ENCODE peak calls at places on chromosomes 5 and 9, in six cellular contexts. One of them, this sample, is unnamed.

GRCh38 chr9:81559741-81560140 is 129.6 kb downstream of the TLE1 start:
- DNase-seq in NCI-H1694 treated with DMSO at 0.1 percent for 48 hours: no peak
- DNase-seq in naive thymus-derived CD4-positive, alpha-beta T cell: no peak
- DNase-seq in pancreas: no peak
- DNase-seq in HT1080: peak
- DNase-seq in AML-193: no peak
- DNase-seq in this sample: no peak

GRCh38 chr9:96338299-96338698 is 36.3 kb upstream of the HSD17B3 start:
- DNase-seq in HT1080: no peak
- DNase-seq in AML-193: no peak
- DNase-seq in naive thymus-derived CD4-positive, alpha-beta T cell: no peak
- DNase-seq in pancreas: no peak
- DNase-seq in NCI-H1694 treated with DMSO at 0.1 percent for 48 hours: no peak
- DNase-seq in this sample: no peak

GRCh38 chr5:127072861-127073846 is at the start of gene C5orf63:
- DNase-seq in naive thymus-derived CD4-positive, alpha-beta T cell: peak
- DNase-seq in HT1080: no peak
- DNase-seq in AML-193: peak
- DNase-seq in NCI-H1694 treated with DMSO at 0.1 percent for 48 hours: no peak
- DNase-seq in pancreas: peak
- DNase-seq in this sample: peak

GRCh38 chr5:103013933-103014552 is 105.9 kb downstream of the GIN1 start:
- DNase-seq in naive thymus-derived CD4-positive, alpha-beta T cell: no peak
- DNase-seq in HT1080: no peak
- DNase-seq in pancreas: no peak
- DNase-seq in NCI-H1694 treated with DMSO at 0.1 percent for 48 hours: no peak
- DNase-seq in AML-193: no peak
- DNase-seq in this sample: no peak

GRCh38 chr5:106521701-106522100 is 1149.0 kb downstream of the EFNA5 start:
- DNase-seq in AML-193: no peak
- DNase-seq in NCI-H1694 treated with DMSO at 0.1 percent for 48 hours: no peak
- DNase-seq in HT1080: peak
- DNase-seq in pancreas: no peak
- DNase-seq in naive thymus-derived CD4-positive, alpha-beta T cell: no peak
- DNase-seq in this sample: no peak

GRCh38 chr5:149417714-149418368 is 38.7 kb upstream of the IL17B start:
- DNase-seq in HT1080: no peak
- DNase-seq in AML-193: no peak
- DNase-seq in pancreas: no peak
- DNase-seq in naive thymus-derived CD4-positive, alpha-beta T cell: no peak
- DNase-seq in NCI-H1694 treated with DMSO at 0.1 percent for 48 hours: no peak
- DNase-seq in this sample: no peak

GRCh38 chr5:175163586-175164275 is 280.3 kb downstream of the DRD1 start:
- DNase-seq in NCI-H1694 treated with DMSO at 0.1 percent for 48 hours: no peak
- DNase-seq in pancreas: no peak
- DNase-seq in naive thymus-derived CD4-positive, alpha-beta T cell: no peak
- DNase-seq in HT1080: no peak
- DNase-seq in AML-193: no peak
- DNase-seq in this sample: no peak

GRCh38 chr5:170226661-170227060 is 6.1 kb upstream of the C5orf58 start:
- DNase-seq in HT1080: no peak
- DNase-seq in naive thymus-derived CD4-positive, alpha-beta T cell: no peak
- DNase-seq in AML-193: no peak
- DNase-seq in pancreas: no peak
- DNase-seq in NCI-H1694 treated with DMSO at 0.1 percent for 48 hours: no peak
- DNase-seq in this sample: no peak

GRCh38 chr5:151244210-151244609 is 8.8 kb upstream of the GM2A start:
- DNase-seq in AML-193: no peak
- DNase-seq in HT1080: no peak
- DNase-seq in NCI-H1694 treated with DMSO at 0.1 percent for 48 hours: no peak
- DNase-seq in naive thymus-derived CD4-positive, alpha-beta T cell: no peak
- DNase-seq in pancreas: no peak
- DNase-seq in this sample: no peak

GRCh38 chr5:116303810-116304209 is 219.0 kb downstream of the COMMD10 start:
- DNase-seq in naive thymus-derived CD4-positive, alpha-beta T cell: no peak
- DNase-seq in pancreas: no peak
- DNase-seq in AML-193: no peak
- DNase-seq in HT1080: no peak
- DNase-seq in NCI-H1694 treated with DMSO at 0.1 percent for 48 hours: no peak
- DNase-seq in this sample: no peak

GRCh38 chr9:122857810-122858209 is 29.4 kb upstream of the PDCL start:
- DNase-seq in NCI-H1694 treated with DMSO at 0.1 percent for 48 hours: no peak
- DNase-seq in pancreas: no peak
- DNase-seq in HT1080: no peak
- DNase-seq in naive thymus-derived CD4-positive, alpha-beta T cell: no peak
- DNase-seq in AML-193: no peak
- DNase-seq in this sample: no peak

GRCh38 chr9:99803694-99804093 is 18.0 kb upstream of the NR4A3 start:
- DNase-seq in naive thymus-derived CD4-positive, alpha-beta T cell: no peak
- DNase-seq in HT1080: no peak
- DNase-seq in NCI-H1694 treated with DMSO at 0.1 percent for 48 hours: no peak
- DNase-seq in AML-193: no peak
- DNase-seq in pancreas: no peak
- DNase-seq in this sample: no peak

GRCh38 chr5:79486116-79486515 is 27.8 kb downstream of the HOMER1 start:
- DNase-seq in naive thymus-derived CD4-positive, alpha-beta T cell: no peak
- DNase-seq in NCI-H1694 treated with DMSO at 0.1 percent for 48 hours: no peak
- DNase-seq in HT1080: no peak
- DNase-seq in AML-193: no peak
- DNase-seq in pancreas: no peak
- DNase-seq in this sample: no peak

GRCh38 chr5:108687599-108688220 is 60.0 kb upstream of the FER start:
- DNase-seq in NCI-H1694 treated with DMSO at 0.1 percent for 48 hours: no peak
- DNase-seq in naive thymus-derived CD4-positive, alpha-beta T cell: no peak
- DNase-seq in pancreas: no peak
- DNase-seq in HT1080: no peak
- DNase-seq in AML-193: no peak
- DNase-seq in this sample: no peak

GRCh38 chr9:15531380-15531779 is 20.6 kb upstream of the PSIP1 start:
- DNase-seq in HT1080: no peak
- DNase-seq in naive thymus-derived CD4-positive, alpha-beta T cell: no peak
- DNase-seq in AML-193: no peak
- DNase-seq in pancreas: no peak
- DNase-seq in NCI-H1694 treated with DMSO at 0.1 percent for 48 hours: no peak
- DNase-seq in this sample: no peak

GRCh38 chr5:141883184-141883947 is 5.2 kb upstream of the PCDH1 start:
- DNase-seq in NCI-H1694 treated with DMSO at 0.1 percent for 48 hours: no peak
- DNase-seq in AML-193: no peak
- DNase-seq in naive thymus-derived CD4-positive, alpha-beta T cell: no peak
- DNase-seq in HT1080: no peak
- DNase-seq in pancreas: peak
- DNase-seq in this sample: no peak

GRCh38 chr9:78035369-78035993 is 3.9 kb upstream of the GNAQ start:
- DNase-seq in HT1080: peak
- DNase-seq in NCI-H1694 treated with DMSO at 0.1 percent for 48 hours: peak
- DNase-seq in AML-193: peak
- DNase-seq in naive thymus-derived CD4-positive, alpha-beta T cell: no peak
- DNase-seq in pancreas: no peak
- DNase-seq in this sample: no peak

GRCh38 chr5:17172801-17173200 is 44.6 kb upstream of the BASP1 start:
- DNase-seq in NCI-H1694 treated with DMSO at 0.1 percent for 48 hours: peak
- DNase-seq in naive thymus-derived CD4-positive, alpha-beta T cell: no peak
- DNase-seq in HT1080: no peak
- DNase-seq in pancreas: no peak
- DNase-seq in AML-193: no peak
- DNase-seq in this sample: no peak

GRCh38 chr5:73668422-73669116 is 42.6 kb downstream of the ARHGEF28 start:
- DNase-seq in naive thymus-derived CD4-positive, alpha-beta T cell: no peak
- DNase-seq in HT1080: no peak
- DNase-seq in pancreas: no peak
- DNase-seq in NCI-H1694 treated with DMSO at 0.1 percent for 48 hours: no peak
- DNase-seq in AML-193: no peak
- DNase-seq in this sample: no peak

GRCh38 chr9:134774991-134775540 is 105.5 kb upstream of the FCN2 start:
- DNase-seq in AML-193: no peak
- DNase-seq in pancreas: no peak
- DNase-seq in HT1080: no peak
- DNase-seq in naive thymus-derived CD4-positive, alpha-beta T cell: no peak
- DNase-seq in NCI-H1694 treated with DMSO at 0.1 percent for 48 hours: peak
- DNase-seq in this sample: no peak

GRCh38 chr9:95044731-95045508 is 272.6 kb downstream of the FANCC start:
- DNase-seq in naive thymus-derived CD4-positive, alpha-beta T cell: no peak
- DNase-seq in AML-193: no peak
- DNase-seq in NCI-H1694 treated with DMSO at 0.1 percent for 48 hours: no peak
- DNase-seq in HT1080: no peak
- DNase-seq in pancreas: peak
- DNase-seq in this sample: no peak

GRCh38 chr9:130193531-130194405 is 21.6 kb downstream of the NCS1 start:
- DNase-seq in HT1080: no peak
- DNase-seq in pancreas: no peak
- DNase-seq in naive thymus-derived CD4-positive, alpha-beta T cell: no peak
- DNase-seq in AML-193: no peak
- DNase-seq in NCI-H1694 treated with DMSO at 0.1 percent for 48 hours: no peak
- DNase-seq in this sample: no peak

GRCh38 chr9:125494555-125494920 is 212.5 kb downstream of the MAPKAP1 start:
- DNase-seq in naive thymus-derived CD4-positive, alpha-beta T cell: no peak
- DNase-seq in pancreas: no peak
- DNase-seq in NCI-H1694 treated with DMSO at 0.1 percent for 48 hours: no peak
- DNase-seq in HT1080: peak
- DNase-seq in AML-193: no peak
- DNase-seq in this sample: no peak

GRCh38 chr5:64767959-64768357 is 533 bp downstream of the SREK1IP1 start:
- DNase-seq in pancreas: no peak
- DNase-seq in HT1080: peak
- DNase-seq in naive thymus-derived CD4-positive, alpha-beta T cell: no peak
- DNase-seq in NCI-H1694 treated with DMSO at 0.1 percent for 48 hours: no peak
- DNase-seq in AML-193: no peak
- DNase-seq in this sample: no peak

GRCh38 chr5:116130471-116130870 is 45.6 kb downstream of the COMMD10 start:
- DNase-seq in naive thymus-derived CD4-positive, alpha-beta T cell: no peak
- DNase-seq in NCI-H1694 treated with DMSO at 0.1 percent for 48 hours: no peak
- DNase-seq in AML-193: no peak
- DNase-seq in HT1080: peak
- DNase-seq in pancreas: no peak
- DNase-seq in this sample: no peak

GRCh38 chr5:32687167-32687831 is 23.8 kb upstream of the NPR3 start:
- DNase-seq in pancreas: no peak
- DNase-seq in HT1080: no peak
- DNase-seq in NCI-H1694 treated with DMSO at 0.1 percent for 48 hours: no peak
- DNase-seq in naive thymus-derived CD4-positive, alpha-beta T cell: no peak
- DNase-seq in AML-193: no peak
- DNase-seq in this sample: no peak

GRCh38 chr5:35478856-35479682 is 138.6 kb upstream of the SPEF2 start:
- DNase-seq in NCI-H1694 treated with DMSO at 0.1 percent for 48 hours: no peak
- DNase-seq in HT1080: peak
- DNase-seq in pancreas: no peak
- DNase-seq in AML-193: peak
- DNase-seq in naive thymus-derived CD4-positive, alpha-beta T cell: no peak
- DNase-seq in this sample: no peak

GRCh38 chr5:57653636-57654290 is 171.2 kb upstream of the ACTBL2 start:
- DNase-seq in NCI-H1694 treated with DMSO at 0.1 percent for 48 hours: no peak
- DNase-seq in AML-193: no peak
- DNase-seq in pancreas: no peak
- DNase-seq in naive thymus-derived CD4-positive, alpha-beta T cell: no peak
- DNase-seq in HT1080: no peak
- DNase-seq in this sample: no peak

GRCh38 chr9:95147452-95147851 is 170.1 kb downstream of the FANCC start:
- DNase-seq in HT1080: no peak
- DNase-seq in pancreas: no peak
- DNase-seq in naive thymus-derived CD4-positive, alpha-beta T cell: no peak
- DNase-seq in NCI-H1694 treated with DMSO at 0.1 percent for 48 hours: no peak
- DNase-seq in AML-193: no peak
- DNase-seq in this sample: no peak

GRCh38 chr5:172950176-172950965 is 8.9 kb upstream of the RPL26L1 start:
- DNase-seq in naive thymus-derived CD4-positive, alpha-beta T cell: no peak
- DNase-seq in pancreas: no peak
- DNase-seq in NCI-H1694 treated with DMSO at 0.1 percent for 48 hours: no peak
- DNase-seq in HT1080: no peak
- DNase-seq in AML-193: no peak
- DNase-seq in this sample: no peak

GRCh38 chr5:124649548-124650501 is 96.6 kb downstream of the ZNF608 start:
- DNase-seq in pancreas: no peak
- DNase-seq in HT1080: peak
- DNase-seq in AML-193: peak
- DNase-seq in NCI-H1694 treated with DMSO at 0.1 percent for 48 hours: peak
- DNase-seq in naive thymus-derived CD4-positive, alpha-beta T cell: peak
- DNase-seq in this sample: peak

GRCh38 chr5:113177225-113177624 is 200.6 kb downstream of the DCP2 start:
- DNase-seq in naive thymus-derived CD4-positive, alpha-beta T cell: no peak
- DNase-seq in NCI-H1694 treated with DMSO at 0.1 percent for 48 hours: no peak
- DNase-seq in AML-193: no peak
- DNase-seq in pancreas: no peak
- DNase-seq in HT1080: no peak
- DNase-seq in this sample: no peak

GRCh38 chr5:138972230-138972629 is 97.1 kb upstream of the LRRTM2 start:
- DNase-seq in HT1080: no peak
- DNase-seq in naive thymus-derived CD4-positive, alpha-beta T cell: no peak
- DNase-seq in pancreas: no peak
- DNase-seq in AML-193: no peak
- DNase-seq in NCI-H1694 treated with DMSO at 0.1 percent for 48 hours: no peak
- DNase-seq in this sample: no peak

GRCh38 chr5:132485641-132486317 is 4.8 kb downstream of the IRF1 start:
- DNase-seq in HT1080: no peak
- DNase-seq in NCI-H1694 treated with DMSO at 0.1 percent for 48 hours: no peak
- DNase-seq in pancreas: no peak
- DNase-seq in AML-193: peak
- DNase-seq in naive thymus-derived CD4-positive, alpha-beta T cell: peak
- DNase-seq in this sample: no peak